ENCODE peak calls at places on chromosomes 13 and 19, in five cellular contexts. M is aorta, U is anterior cingulate cortex, O is ecto neural progenitor cell, K is HEK293T. Y is an unnamed sample.

GRCh38 chr13:70723732-70724131 is 615.5 kb upstream of the KLHL1 start:
- DNase-seq in M (no peak), U (no peak), O (no peak), K (peak; percentile 33), Y (no peak)

GRCh38 chr13:56903710-56904109 is 237.0 kb upstream of the PRR20A start:
- DNase-seq in M (no peak), U (no peak), O (no peak), K (no peak), Y (no peak)

GRCh38 chr13:65725001-65725400 is 1505.1 kb downstream of the PCDH9 start:
- DNase-seq in M (no peak), U (no peak), O (no peak), K (no peak), Y (no peak)

GRCh38 chr13:36362251-36362650 is 16.1 kb upstream of the SPART start:
- DNase-seq in M (no peak), U (no peak), O (no peak), K (no peak), Y (no peak)

GRCh38 chr13:49023441-49023840 is 47.7 kb downstream of the FNDC3A start:
- DNase-seq in M (no peak), U (no peak), O (no peak), K (no peak), Y (no peak)

GRCh38 chr19:53927745-53928144 is 18.7 kb downstream of the CACNG7 start:
- DNase-seq in M (no peak), U (no peak), O (peak; percentile 71), K (peak; percentile 50), Y (no peak)

GRCh38 chr19:5826531-5827341 is 12.8 kb downstream of the FUT6 start:
- DNase-seq in M (no peak), U (no peak), O (peak; percentile 75), K (peak; percentile 57), Y (peak; percentile 89)

GRCh38 chr19:33297401-33298145 is 4.8 kb downstream of the CEBPA start:
- DNase-seq in M (no peak), U (no peak), O (peak; percentile 47), K (no peak), Y (peak; percentile 55)

GRCh38 chr19:9727644-9728043 is 40.9 kb downstream of the ZNF846 start:
- DNase-seq in M (no peak), U (no peak), O (no peak), K (no peak), Y (no peak)

GRCh38 chr13:66509176-66509575 is 721.0 kb downstream of the PCDH9 start:
- DNase-seq in M (no peak), U (no peak), O (no peak), K (no peak), Y (no peak)

GRCh38 chr13:103788061-103788652 is 721.9 kb upstream of the SLC10A2 start:
- DNase-seq in M (no peak), U (no peak), O (no peak), K (peak; percentile 4), Y (no peak)

GRCh38 chr13:97306646-97307045 is 84.5 kb downstream of the MBNL2 start:
- DNase-seq in M (no peak), U (no peak), O (no peak), K (no peak), Y (no peak)

GRCh38 chr13:23322353-23323336 is 110.9 kb downstream of the SACS start:
- DNase-seq in M (no peak), U (no peak), O (no peak), K (no peak), Y (no peak)

GRCh38 chr19:38869836-38870607 is 8.1 kb downstream of the RINL start:
- DNase-seq in M (peak; percentile 90), U (peak; percentile 77), O (peak; percentile 85), K (no peak), Y (peak; percentile 97)

GRCh38 chr19:6071840-6072239 is 38.5 kb downstream of the RFX2 start:
- DNase-seq in M (peak; percentile 18), U (no peak), O (peak; percentile 3), K (no peak), Y (no peak)

GRCh38 chr13:97205971-97206370 is 16.2 kb upstream of the MBNL2 start:
- DNase-seq in M (no peak), U (no peak), O (no peak), K (no peak), Y (no peak)

GRCh38 chr13:48231080-48231479 is 1.9 kb upstream of the ITM2B start:
- DNase-seq in M (no peak), U (no peak), O (no peak), K (no peak), Y (no peak)

GRCh38 chr13:94950303-94950702 is 238.0 kb upstream of the SOX21 start:
- DNase-seq in M (no peak), U (no peak), O (no peak), K (peak; percentile 18), Y (no peak)

GRCh38 chr13:45167611-45168554 is 33.0 kb downstream of the KCTD4 start:
- DNase-seq in M (no peak), U (no peak), O (no peak), K (no peak), Y (peak; percentile 67)

GRCh38 chr13:29936051-29936813 is 85.8 kb upstream of the UBL3 start:
- DNase-seq in M (peak; percentile 58), U (no peak), O (no peak), K (no peak), Y (no peak)

GRCh38 chr19:29285878-29286277 is 72.9 kb upstream of the UQCRFS1 start:
- DNase-seq in M (no peak), U (peak; percentile 7), O (peak; percentile 73), K (peak; percentile 18), Y (peak; percentile 33)

GRCh38 chr13:79070343-79070974 is 335.6 kb downstream of the RBM26 start:
- DNase-seq in M (no peak), U (no peak), O (no peak), K (no peak), Y (no peak)

GRCh38 chr13:111166882-111167281 is 51.8 kb downstream of the ARHGEF7 start:
- DNase-seq in M (no peak), U (no peak), O (no peak), K (no peak), Y (no peak)

Y was measured in upper lobe of right lung.